ENCODE peak calls at places on chromosomes 2 and 18, in five cellular contexts. Z, G, P, O and X are unnamed samples.

GRCh38 chr2:226796840-226797288 is 2.8 kb downstream of the IRS1 start:
- DNase-seq in P (no peak), G (no peak), O (peak; percentile 35), Z (no peak), X (no peak)

GRCh38 chr2:241218131-241219029 is 29.9 kb downstream of the ANO7 start:
- DNase-seq in O (peak; percentile 64), G (no peak), Z (peak; percentile 43), P (no peak), X (peak; percentile 26)

GRCh38 chr18:79825913-79826312 is 28.2 kb downstream of the KCNG2 start:
- DNase-seq in G (no peak), P (no peak), O (no peak), Z (no peak), X (no peak)

GRCh38 chr2:222707689-222708273 is 36.3 kb downstream of the MOGAT1 start:
- DNase-seq in O (peak; percentile 37), P (no peak), Z (no peak), G (no peak), X (no peak)

GRCh38 chr2:223416826-223417610 is 185.1 kb downstream of the SCG2 start:
- DNase-seq in Z (no peak), G (no peak), P (no peak), O (no peak), X (peak; percentile 0)

GRCh38 chr18:10410472-10411300 is 43.7 kb upstream of the APCDD1 start:
- DNase-seq in O (no peak), Z (no peak), G (no peak), P (no peak), X (no peak)

GRCh38 chr18:61464551-61465102 is 131.4 kb downstream of the CDH20 start:
- DNase-seq in O (peak; percentile 17), P (no peak), G (no peak), Z (no peak), X (no peak)

GRCh38 chr2:26355038-26355995 is 8.7 kb upstream of the ADGRF3 start:
- DNase-seq in G (peak; percentile 81), P (no peak), O (peak; percentile 44), Z (no peak), X (peak; percentile 96)

GRCh38 chr2:168064011-168064998 is 183.1 kb downstream of the STK39 start:
- DNase-seq in G (no peak), P (no peak), O (no peak), Z (no peak), X (no peak)

GRCh38 chr2:229087229-229087628 is 183.9 kb downstream of the PID1 start:
- DNase-seq in G (no peak), P (no peak), O (no peak), Z (no peak), X (no peak)

GRCh38 chr18:8943900-8944870 is 158.3 kb upstream of the NDUFV2 start:
- DNase-seq in Z (no peak), P (no peak), O (no peak), G (no peak), X (peak; percentile 44)

GRCh38 chr18:21444465-21445023 is 156.0 kb downstream of the ESCO1 start:
- DNase-seq in G (no peak), P (peak; percentile 36), O (peak; percentile 57), Z (no peak), X (peak; percentile 66)

GRCh38 chr2:3430740-3431490 is 51.4 kb downstream of the TRAPPC12 start:
- DNase-seq in Z (no peak), O (no peak), G (no peak), P (no peak), X (no peak)

GRCh38 chr2:232731470-232731869 is 34.3 kb downstream of the GIGYF2 start:
- DNase-seq in O (no peak), P (no peak), Z (no peak), G (no peak), X (peak; percentile 5)

GRCh38 chr2:191188550-191189093 is 37.8 kb upstream of the STAT4 start:
- DNase-seq in O (no peak), Z (no peak), G (no peak), P (no peak), X (no peak)

GRCh38 chr2:212005077-212005671 is 533.4 kb downstream of the ERBB4 start:
- DNase-seq in G (no peak), Z (no peak), O (peak; percentile 57), P (peak; percentile 8), X (peak; percentile 40)

GRCh38 chr2:240714747-240715725 is 23.4 kb downstream of the AQP12A start:
- DNase-seq in P (no peak), O (no peak), G (no peak), Z (no peak), X (no peak)

DNA sequence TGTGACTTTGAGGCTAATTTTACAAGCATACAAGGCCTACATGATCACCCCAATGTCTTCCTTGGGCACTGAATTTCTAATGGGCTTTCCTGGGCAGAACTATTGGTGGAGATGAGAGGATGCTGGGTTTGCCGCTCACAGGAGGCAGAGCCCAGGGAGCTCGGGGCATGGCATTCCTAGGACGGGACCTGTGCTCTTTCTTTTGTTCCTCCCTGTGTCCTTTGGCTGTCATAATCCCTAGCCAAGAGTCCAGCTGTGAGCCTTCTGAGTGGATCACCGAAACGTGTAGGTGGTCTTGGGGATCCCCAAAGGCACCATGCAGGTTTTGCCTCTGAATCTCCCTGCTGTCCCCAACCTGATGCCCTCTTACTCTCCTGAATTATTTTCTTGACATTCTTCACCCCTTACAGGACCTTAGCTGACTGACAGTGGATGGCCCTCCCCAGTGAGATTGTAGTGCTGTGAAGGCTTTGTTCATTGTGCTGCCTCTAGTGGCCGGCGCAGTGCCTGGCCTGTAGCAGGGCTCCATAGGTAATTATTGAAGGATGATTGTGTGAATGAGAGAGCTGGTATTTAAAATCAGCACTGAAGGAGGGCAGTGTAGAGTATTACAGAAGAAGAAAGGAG is 221.9 kb downstream of the ZNF407 start:
- DNase-seq in P (no peak), O (peak; percentile 17), Z (no peak), G (no peak), X (peak; percentile 42)
- TF ChIP-seq CTCF in P (peak; percentile 87), O (peak; percentile 69), Z (peak; percentile 65), G (peak; percentile 70), X (peak; percentile 26)

DNA sequence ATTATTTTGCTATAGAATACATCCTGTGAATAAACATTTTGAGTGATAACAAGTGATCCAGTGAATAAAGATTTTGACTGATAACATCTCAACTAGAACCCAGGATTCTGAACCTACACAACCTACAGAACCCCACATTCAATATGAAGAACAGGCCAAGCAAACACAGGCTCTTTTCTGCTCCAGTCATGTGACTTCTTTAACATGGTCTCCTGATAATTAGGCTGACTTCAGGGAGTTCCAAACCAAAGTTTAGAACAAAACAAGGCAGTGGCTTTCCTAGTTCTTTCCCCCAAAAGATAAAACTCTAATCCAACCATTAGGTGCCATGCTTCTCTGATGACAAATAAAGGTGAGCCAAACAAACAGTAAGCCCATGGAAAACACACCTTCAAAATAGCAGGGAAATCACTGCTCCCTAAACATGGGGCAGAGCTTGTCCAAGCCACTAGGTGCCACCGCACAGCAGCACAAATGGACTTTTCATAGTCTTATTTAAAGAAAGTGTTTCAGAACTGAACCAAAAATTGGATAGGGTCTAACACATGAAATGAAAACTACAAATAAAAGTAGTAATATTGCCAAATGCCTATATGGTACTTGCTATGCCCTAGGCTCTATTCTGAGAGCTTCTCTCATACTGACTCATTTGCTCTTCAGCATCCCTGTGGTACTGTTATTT is 95.3 kb downstream of the EVA1A start:
- DNase-seq in P (no peak), Z (no peak), O (no peak), G (no peak), X (peak; percentile 20)
- TF ChIP-seq CTCF in P (peak; percentile 23), Z (peak; percentile 51), O (no peak), G (peak; percentile 69), X (peak; percentile 31)

DNA sequence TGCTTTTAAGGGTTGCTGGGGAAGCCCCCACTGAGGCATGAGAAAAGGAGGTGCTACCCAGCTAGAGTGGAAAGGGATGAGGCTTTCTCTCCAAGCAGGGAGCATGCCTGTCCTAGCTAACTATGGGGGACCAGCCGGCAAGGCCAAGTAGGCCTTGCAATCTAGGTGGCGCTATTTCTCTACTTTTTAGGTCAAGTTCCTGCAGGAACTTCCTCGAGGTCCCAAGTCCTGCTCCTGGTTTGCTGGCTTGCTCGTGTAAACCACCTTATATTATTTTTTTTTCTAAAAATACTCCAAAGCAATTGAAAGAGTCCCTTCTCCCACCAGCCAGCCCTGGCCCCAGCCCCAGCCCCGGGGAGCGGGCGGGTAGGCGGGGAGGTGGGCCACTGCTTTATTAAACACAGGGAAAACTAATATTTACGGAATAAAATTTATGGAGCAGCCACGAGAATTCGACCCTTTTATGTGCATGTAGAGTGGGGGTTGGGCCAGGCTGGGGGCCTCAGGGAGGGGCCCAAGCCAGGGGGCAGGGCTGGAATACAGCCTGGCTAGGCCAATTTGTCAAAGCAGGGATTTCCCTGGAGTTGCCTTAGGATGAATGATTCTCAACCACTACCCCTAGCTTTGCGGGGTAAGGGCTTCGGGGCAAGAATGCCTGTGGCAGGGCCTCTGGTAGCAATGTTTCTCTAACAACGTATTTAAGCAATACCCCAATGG is 12.8 kb upstream of the IHH start:
- DNase-seq in G (peak; percentile 12), Z (no peak), P (peak; percentile 12), O (peak; percentile 58), X (peak; percentile 57)
- TF ChIP-seq CTCF in G (peak; percentile 67), Z (peak; percentile 76), P (peak; percentile 75), O (peak; percentile 77), X (peak; percentile 57)

GRCh38 chr18:48317781-48318381 is 91.3 kb downstream of the ZBTB7C start:
- DNase-seq in G (no peak), O (no peak), P (no peak), Z (no peak), X (no peak)
- TF ChIP-seq CTCF in G (no peak), O (peak; percentile 18), P (no peak), Z (peak; percentile 37), X (peak; percentile 29)

DNA sequence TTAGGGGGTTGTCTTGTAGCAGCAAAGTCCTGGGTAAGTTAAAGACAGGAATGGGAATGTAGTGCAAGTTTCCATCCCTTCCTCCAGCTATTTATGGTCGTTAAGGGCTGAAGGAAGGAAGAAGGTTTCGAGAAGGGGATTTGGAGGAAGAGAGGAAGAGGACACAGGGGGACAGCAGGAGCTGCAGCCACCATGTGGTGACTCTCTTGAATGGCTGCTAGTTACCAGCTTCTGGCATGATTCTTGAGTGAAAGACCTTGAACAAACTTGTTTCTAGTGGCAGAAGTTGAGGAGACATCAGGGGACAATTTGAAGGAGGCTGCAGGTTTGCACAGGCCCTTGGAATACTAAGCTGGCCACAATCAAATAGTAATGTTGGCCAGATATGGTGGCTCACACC is 116.6 kb downstream of the MTX2 start:
- DNase-seq in G (no peak), O (no peak), P (no peak), Z (no peak), X (no peak)
- TF ChIP-seq CTCF in G (no peak), O (no peak), P (no peak), Z (peak; percentile 21), X (no peak)